ENCODE peak calls at places on chromosomes 3 and 15, in four cellular contexts. R, J, H and Q are unnamed samples.

GRCh38 chr3:12545473-12545791 is at the start of gene MKRN2OS:
- DNase-seq in R (no peak), J (peak), H (no peak), Q (no peak)

GRCh38 chr3:118425272-118425837 is 609.3 kb downstream of the IGSF11 start:
- DNase-seq in R (no peak), J (no peak), H (no peak), Q (no peak)

GRCh38 chr3:45939341-45939771 is 3.9 kb upstream of the CXCR6 start:
- DNase-seq in R (no peak), J (no peak), H (no peak), Q (no peak)

GRCh38 chr3:142958707-142959106 is 4.8 kb downstream of the PAQR9 start:
- DNase-seq in R (no peak), J (no peak), H (no peak), Q (peak)

GRCh38 chr3:177358968-177359600 is 161.8 kb upstream of the TBL1XR1 start:
- DNase-seq in R (peak), J (no peak), H (peak), Q (no peak)

GRCh38 chr3:111989061-111989678 is 9.6 kb upstream of the TAGLN3 start:
- DNase-seq in R (no peak), J (no peak), H (no peak), Q (no peak)

GRCh38 chr15:68817304-68818087 is 3.2 kb downstream of the ANP32A start:
- DNase-seq in R (peak), J (peak), H (no peak), Q (no peak)

GRCh38 chr3:192727032-192727847 is at the start of gene FGF12:
- DNase-seq in R (peak), J (no peak), H (peak), Q (no peak)

GRCh38 chr3:112042842-112043280 is 8.3 kb downstream of the TMPRSS7 start:
- DNase-seq in R (no peak), J (no peak), H (no peak), Q (peak)

GRCh38 chr15:31280037-31280830 is 46.4 kb upstream of the KLF13 start:
- DNase-seq in R (no peak), J (peak), H (peak), Q (no peak)

GRCh38 chr15:80967991-80968510 is 21.6 kb downstream of the MESD start:
- DNase-seq in R (no peak), J (no peak), H (no peak), Q (no peak)

GRCh38 chr15:90268415-90268814 is 2.9 kb downstream of the NGRN start:
- DNase-seq in R (no peak), J (no peak), H (no peak), Q (no peak)

GRCh38 chr3:156509209-156510174 is 45.4 kb downstream of the SSR3 start:
- DNase-seq in R (peak), J (no peak), H (no peak), Q (no peak)

GRCh38 chr3:98778852-98779379 is 15.8 kb downstream of the ST3GAL6 start:
- DNase-seq in R (no peak), J (peak), H (no peak), Q (no peak)

GRCh38 chr3:183427206-183428139 is 946 bp downstream of the MCF2L2 start:
- DNase-seq in R (no peak), J (no peak), H (no peak), Q (no peak)

GRCh38 chr3:21672303-21672702 is 78.7 kb downstream of the ZNF385D start:
- DNase-seq in R (no peak), J (no peak), H (no peak), Q (no peak)

GRCh38 chr3:42755681-42756578 is 17.1 kb downstream of the CCDC13 start:
- DNase-seq in R (no peak), J (no peak), H (no peak), Q (no peak)

GRCh38 chr15:38860682-38861081 is 296.1 kb upstream of the RASGRP1 start:
- DNase-seq in R (no peak), J (no peak), H (no peak), Q (no peak)

GRCh38 chr15:57477736-57478522 is 101.6 kb downstream of the CGNL1 start:
- DNase-seq in R (no peak), J (no peak), H (no peak), Q (no peak)

GRCh38 chr3:65342084-65342683 is 654.4 kb upstream of the ADAMTS9 start:
- DNase-seq in R (peak), J (no peak), H (peak), Q (no peak)

GRCh38 chr3:150763841-150764483 is 993 bp upstream of the SIAH2 start:
- DNase-seq in R (peak), J (peak), H (peak), Q (peak)

GRCh38 chr3:46674031-46674592 is 19.4 kb downstream of the ALS2CL start:
- DNase-seq in R (no peak), J (no peak), H (no peak), Q (no peak)

GRCh38 chr3:139302084-139302800 is 41.6 kb upstream of the MRPS22 start:
- DNase-seq in R (no peak), J (peak), H (no peak), Q (no peak)

GRCh38 chr3:122940628-122941086 is 86.9 kb downstream of the SEMA5B start:
- DNase-seq in R (no peak), J (no peak), H (no peak), Q (no peak)